ENCODE peak calls at places on chromosomes 11 and 22, in eight cellular contexts. T, N, F, U, E, Q, L and X are unnamed samples.

GRCh38 chr11:79973701-79974626 is 533.1 kb upstream of the TENM4 start:
- DNase-seq in E (no peak), Q (no peak), U (no peak), L (peak; percentile 23), F (no peak), N (no peak), T (no peak), X (no peak)

GRCh38 chr11:65613091-65613928 is 711 bp downstream of the MAP3K11 start:
- DNase-seq in L (no peak), N (no peak), Q (no peak), F (no peak), E (no peak), T (no peak), U (no peak), X (peak; percentile 18)

GRCh38 chr11:72216638-72217037 is at the start of gene FOLR2:
- DNase-seq in Q (no peak), F (no peak), N (no peak), T (no peak), E (no peak), U (no peak), L (no peak), X (no peak)

GRCh38 chr11:65856689-65857499 is 1.1 kb downstream of the CFL1 start:
- DNase-seq in E (no peak), F (peak; percentile 90), Q (peak; percentile 65), N (peak; percentile 81), T (peak; percentile 48), U (no peak), L (no peak), X (peak; percentile 63)

GRCh38 chr11:103339485-103339857 is 230.2 kb downstream of the DYNC2H1 start:
- DNase-seq in U (no peak), N (no peak), E (no peak), T (no peak), Q (no peak), L (no peak), F (no peak), X (no peak)

GRCh38 chr22:42680648-42681047 is 31.5 kb upstream of the CYB5R3 start:
- DNase-seq in T (no peak), L (no peak), F (peak; percentile 58), U (no peak), E (peak; percentile 66), Q (no peak), N (peak; percentile 65), X (peak; percentile 82)

GRCh38 chr11:36233226-36233625 is 56.0 kb downstream of the COMMD9 start:
- DNase-seq in N (no peak), U (no peak), F (no peak), Q (no peak), E (no peak), T (no peak), L (no peak), X (peak; percentile 88)

GRCh38 chr11:108237058-108237481 is 14.2 kb downstream of the ATM start:
- DNase-seq in L (no peak), Q (no peak), E (no peak), T (no peak), F (peak; percentile 15), N (no peak), U (no peak), X (no peak)

GRCh38 chr22:48478529-48479265 is 1349.0 kb downstream of the BRD1 start:
- DNase-seq in E (no peak), N (no peak), Q (no peak), U (no peak), L (no peak), F (no peak), T (no peak), X (no peak)

GRCh38 chr22:39593061-39593930 is 22.7 kb downstream of the CACNA1I start:
- DNase-seq in U (no peak), T (no peak), E (no peak), N (peak; percentile 22), Q (no peak), F (peak; percentile 32), L (no peak), X (peak; percentile 81)

GRCh38 chr11:64009234-64009633 is 23.0 kb downstream of the OTUB1 start:
- DNase-seq in N (no peak), T (no peak), Q (no peak), U (no peak), L (no peak), F (no peak), E (no peak), X (no peak)

GRCh38 chr11:64008283-64008931 is 22.2 kb downstream of the OTUB1 start:
- DNase-seq in L (no peak), E (no peak), T (no peak), U (no peak), Q (no peak), N (no peak), F (no peak), X (no peak)

GRCh38 chr11:64006468-64006867 is 20.2 kb downstream of the OTUB1 start:
- DNase-seq in F (no peak), E (no peak), L (no peak), U (no peak), T (no peak), Q (no peak), N (no peak), X (no peak)

GRCh38 chr11:64007160-64007628 is 21.0 kb downstream of the OTUB1 start:
- DNase-seq in E (no peak), N (peak; percentile 63), U (no peak), L (no peak), T (no peak), F (no peak), Q (peak; percentile 40), X (no peak)

DNA sequence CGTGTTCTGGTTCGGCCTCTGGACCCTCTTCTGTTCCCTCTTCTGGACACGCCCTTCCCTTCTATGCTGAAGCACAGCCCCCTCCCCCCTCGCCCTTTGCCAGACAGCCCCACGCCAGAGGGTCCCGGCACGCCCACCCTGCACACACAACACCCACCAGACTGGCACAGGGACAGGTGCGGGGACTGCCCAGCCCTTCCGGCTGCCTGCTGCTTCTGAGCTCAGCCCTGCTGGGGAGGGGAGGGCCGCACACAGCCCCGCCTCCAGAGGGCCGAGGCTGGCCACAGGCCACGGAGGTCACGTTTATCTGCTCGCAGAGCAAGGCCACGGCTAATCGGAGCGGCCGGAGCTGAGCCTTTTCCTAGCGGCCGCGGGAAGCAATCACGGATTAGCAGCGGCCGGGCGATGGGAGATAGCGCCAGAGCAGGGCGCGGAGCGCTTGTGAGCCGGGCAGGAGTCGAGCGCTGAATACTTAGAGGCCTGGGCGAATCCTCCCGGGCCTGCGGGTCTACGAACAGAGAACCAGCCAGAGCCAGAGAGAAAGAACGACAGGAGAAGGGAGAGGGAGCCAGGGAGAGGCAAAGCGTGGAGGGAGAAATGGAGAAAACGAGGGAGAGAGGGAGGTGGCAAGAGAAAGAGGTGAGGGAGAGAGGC is 21.5 kb downstream of the OTUB1 start:
- DNase-seq in N (peak; percentile 86), Q (peak; percentile 95), L (no peak), F (no peak), U (no peak), T (peak; percentile 89), E (peak; percentile 54), X (peak; percentile 45)
- TF ChIP-seq MAX in N (peak; percentile 26), Q (peak; percentile 64), L (no peak), F (no peak), U (no peak), T (peak; percentile 59), E (no peak), X (no peak)

GRCh38 chr11:86303257-86303656 is 1.2 kb downstream of the HIKESHI start:
- DNase-seq in E (no peak), U (no peak), N (no peak), T (no peak), Q (no peak), L (no peak), F (peak; percentile 26), X (peak; percentile 12)

GRCh38 chr11:86301742-86302091 is 323 bp upstream of the HIKESHI start:
- DNase-seq in Q (no peak), F (no peak), N (no peak), E (no peak), L (no peak), T (no peak), U (no peak), X (no peak)

DNA sequence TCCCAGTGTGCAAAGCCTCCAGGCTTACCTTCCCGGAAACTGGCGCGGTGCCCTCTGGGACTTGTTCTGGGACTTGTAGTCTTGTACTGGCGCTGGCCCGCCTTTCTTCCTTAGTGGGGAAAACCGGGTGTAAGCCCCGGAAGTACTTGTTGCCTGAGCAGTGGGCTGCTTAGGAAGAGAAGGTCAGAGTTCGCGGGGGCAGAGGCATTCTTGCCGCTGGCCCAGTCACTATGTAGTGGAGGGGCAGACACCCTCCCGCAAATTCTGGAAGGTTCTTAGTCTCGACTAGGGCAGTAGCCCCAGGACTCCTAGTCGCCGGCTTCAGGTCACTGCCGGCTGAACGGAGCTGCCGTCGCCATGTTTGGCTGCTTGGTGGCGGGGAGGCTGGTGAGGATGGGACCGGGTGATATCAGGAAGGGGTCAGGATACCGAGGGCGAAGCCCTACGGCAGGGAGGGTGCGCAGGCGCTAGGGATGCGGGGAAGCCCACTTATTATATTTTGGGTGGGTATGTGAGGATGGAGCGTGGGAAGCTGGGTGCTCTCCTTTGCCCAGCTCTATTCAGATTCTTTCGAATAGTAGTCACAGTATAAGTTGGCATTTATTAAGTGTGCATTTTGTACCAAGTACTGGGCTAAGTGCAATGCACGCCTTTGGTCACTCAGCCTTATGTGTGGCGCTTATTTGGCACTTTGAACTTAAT is at the start of gene HIKESHI:
- DNase-seq in Q (peak; percentile 89), F (peak; percentile 99), L (peak; percentile 79), E (peak; percentile 93), N (peak; percentile 97), U (peak; percentile 76), T (peak; percentile 98), X (peak; percentile 97)
- TF ChIP-seq POLR2A in Q (peak; percentile 92), F (peak; percentile 84), L (peak; percentile 86), E (no peak), N (peak; percentile 64), U (peak; percentile 91), T (peak; percentile 84), X (peak; percentile 80)

GRCh38 chr11:123020968-123021367 is 39.3 kb upstream of the BSX start:
- DNase-seq in Q (no peak), N (peak; percentile 54), E (peak; percentile 33), T (peak; percentile 43), U (no peak), L (no peak), F (peak; percentile 81), X (peak; percentile 32)
- TF ChIP-seq MAX in Q (no peak), N (no peak), E (no peak), T (no peak), U (no peak), L (no peak), F (no peak), X (no peak)

DNA sequence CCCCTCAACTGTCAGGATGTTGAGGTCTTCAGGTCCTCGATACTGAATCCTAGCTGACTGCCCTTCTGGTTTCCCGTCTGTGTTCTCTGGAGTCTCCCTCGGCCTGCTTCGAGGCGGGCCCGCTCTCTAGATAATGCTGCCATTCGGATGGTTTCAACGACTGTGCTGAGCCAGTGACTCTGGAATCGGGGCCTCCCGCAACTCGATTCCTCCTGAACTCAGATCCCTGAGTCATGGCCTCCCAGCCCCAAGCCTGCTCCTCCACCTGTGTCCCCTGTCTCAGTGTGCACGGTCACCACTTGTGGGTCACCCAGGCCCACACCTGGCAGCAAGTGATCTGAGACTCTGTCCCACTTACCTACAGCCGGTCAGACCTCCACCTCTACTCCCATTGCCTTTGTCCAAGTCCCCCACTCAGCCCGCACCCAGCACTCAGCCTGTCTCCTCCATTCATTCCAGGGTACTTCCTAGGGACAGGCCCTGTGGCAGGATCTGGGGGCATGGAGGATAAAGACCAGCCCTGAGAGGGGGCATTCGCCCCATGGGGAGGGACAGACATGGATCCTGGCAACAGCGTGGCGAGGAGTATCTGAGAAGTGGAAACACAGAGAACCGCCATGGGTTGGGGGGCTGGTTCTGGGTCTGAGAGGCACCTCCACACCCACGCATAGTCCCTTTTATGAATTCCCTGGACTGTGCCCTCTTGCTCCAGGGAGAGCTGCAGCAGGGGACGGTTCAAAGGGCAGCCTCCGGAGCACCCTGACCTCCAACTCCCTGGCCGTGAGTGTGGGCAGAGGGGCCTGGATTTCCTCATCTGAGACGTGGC is 14.3 kb downstream of the MPST start:
- DNase-seq in U (no peak), F (no peak), E (no peak), T (peak; percentile 71), L (no peak), Q (no peak), N (no peak), X (no peak)
- TF ChIP-seq POLR2A in U (no peak), F (no peak), E (no peak), T (peak; percentile 65), L (no peak), Q (no peak), N (no peak), X (no peak)